ENCODE peak calls at places on chromosomes 6 and 20, in nine cellular contexts. G, E, Z, L, S, N, H, J and I are unnamed samples.

GRCh38 chr6:110564703-110565421 is 88.4 kb upstream of the SLC22A16 start:
- DNase-seq in G (no peak), E (no peak), Z (no peak), L (no peak), S (no peak), N (peak), H (no peak), J (no peak), I (peak)

GRCh38 chr20:51560550-51561307 is 18.2 kb upstream of the NFATC2 start:
- DNase-seq in G (no peak), E (no peak), Z (no peak), L (no peak), S (no peak), N (no peak), H (no peak), J (no peak), I (no peak)

GRCh38 chr6:39416728-39417127 is 94.2 kb upstream of the KCNK16 start:
- DNase-seq in G (no peak), E (no peak), Z (peak), L (peak), S (no peak), N (no peak), H (no peak), J (peak), I (no peak)

GRCh38 chr20:60482609-60483008 is 524.4 kb downstream of the CDH26 start:
- DNase-seq in G (no peak), E (no peak), Z (no peak), L (no peak), S (no peak), N (no peak), H (no peak), J (no peak), I (no peak)

GRCh38 chr20:45070932-45071632 is 29.8 kb downstream of the KCNS1 start:
- DNase-seq in G (no peak), E (no peak), Z (peak), L (peak), S (no peak), N (no peak), H (no peak), J (no peak), I (no peak)

GRCh38 chr6:89895273-89895874 is 1.1 kb downstream of the GJA10 start:
- DNase-seq in G (no peak), E (peak), Z (peak), L (peak), S (no peak), N (no peak), H (no peak), J (peak), I (no peak)

GRCh38 chr20:3402453-3402852 is 5.0 kb downstream of the DNAAF9 start:
- DNase-seq in G (no peak), E (no peak), Z (no peak), L (no peak), S (no peak), N (no peak), H (no peak), J (no peak), I (no peak)

GRCh38 chr20:3751284-3751663 is 16.3 kb downstream of the ADISSP start:
- DNase-seq in G (no peak), E (no peak), Z (no peak), L (no peak), S (no peak), N (no peak), H (no peak), J (no peak), I (no peak)

DNA sequence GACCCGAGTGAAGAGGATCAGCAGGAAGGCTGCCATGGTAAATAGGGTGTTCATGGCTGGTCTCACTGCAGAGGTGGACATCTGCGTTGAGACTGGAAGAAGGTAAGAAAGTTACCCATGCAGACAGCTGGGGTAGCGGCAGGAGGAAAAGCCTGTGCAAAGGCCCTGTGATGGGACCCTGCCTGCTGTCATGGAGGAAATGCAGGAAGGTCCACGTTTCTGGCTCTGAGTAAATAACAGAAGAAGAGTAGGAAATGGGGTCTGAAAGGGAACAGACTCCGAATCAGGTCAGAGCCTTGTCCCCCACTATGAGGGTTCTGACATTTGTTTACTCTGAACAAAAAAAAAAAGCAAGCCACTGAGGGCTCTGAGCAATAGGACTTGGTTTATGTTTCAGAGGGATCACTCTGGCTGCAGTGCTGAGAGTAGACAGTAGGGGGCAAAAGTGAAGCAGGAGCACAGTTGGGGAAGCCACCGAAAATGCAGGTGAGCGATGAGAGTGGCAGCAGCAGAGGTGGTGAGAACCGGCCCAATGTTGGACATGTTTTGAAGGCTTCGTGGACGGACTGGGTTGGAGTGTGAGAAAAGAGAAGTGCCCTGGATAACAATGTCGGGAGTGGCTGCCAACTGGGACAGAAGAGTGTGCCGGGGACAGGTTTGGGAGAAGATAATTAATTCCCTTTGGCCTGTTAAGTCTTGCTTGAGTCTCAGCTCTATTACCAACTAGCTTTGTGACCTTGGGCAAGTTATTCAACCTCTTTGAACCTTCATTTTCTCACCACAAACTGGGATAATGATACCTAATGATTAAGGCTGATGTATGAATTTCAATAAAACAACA is 57.9 kb upstream of the MAP7 start:
- DNase-seq in G (peak), E (peak), Z (peak), L (no peak), S (no peak), N (peak), H (peak), J (peak), I (peak)
- TF ChIP-seq CTCF in G (peak), E (peak), Z (peak), L (no peak), S (peak), N (peak), H (no peak), J (no peak), I (peak)

GRCh38 chr6:109441069-109441816 is 719 bp downstream of the SMPD2 start:
- DNase-seq in G (no peak), E (peak), Z (peak), L (peak), S (peak), N (peak), H (no peak), J (no peak), I (no peak)

GRCh38 chr6:109443425-109443950 is 3.0 kb downstream of the SMPD2 start:
- DNase-seq in G (no peak), E (no peak), Z (no peak), L (no peak), S (no peak), N (no peak), H (no peak), J (no peak), I (no peak)

GRCh38 chr6:109445382-109445781 is 4.9 kb downstream of the SMPD2 start:
- DNase-seq in G (no peak), E (no peak), Z (no peak), L (no peak), S (no peak), N (no peak), H (no peak), J (no peak), I (no peak)

GRCh38 chr6:109442393-109442924 is 1.9 kb downstream of the SMPD2 start:
- DNase-seq in G (no peak), E (no peak), Z (no peak), L (no peak), S (no peak), N (no peak), H (no peak), J (no peak), I (no peak)

DNA sequence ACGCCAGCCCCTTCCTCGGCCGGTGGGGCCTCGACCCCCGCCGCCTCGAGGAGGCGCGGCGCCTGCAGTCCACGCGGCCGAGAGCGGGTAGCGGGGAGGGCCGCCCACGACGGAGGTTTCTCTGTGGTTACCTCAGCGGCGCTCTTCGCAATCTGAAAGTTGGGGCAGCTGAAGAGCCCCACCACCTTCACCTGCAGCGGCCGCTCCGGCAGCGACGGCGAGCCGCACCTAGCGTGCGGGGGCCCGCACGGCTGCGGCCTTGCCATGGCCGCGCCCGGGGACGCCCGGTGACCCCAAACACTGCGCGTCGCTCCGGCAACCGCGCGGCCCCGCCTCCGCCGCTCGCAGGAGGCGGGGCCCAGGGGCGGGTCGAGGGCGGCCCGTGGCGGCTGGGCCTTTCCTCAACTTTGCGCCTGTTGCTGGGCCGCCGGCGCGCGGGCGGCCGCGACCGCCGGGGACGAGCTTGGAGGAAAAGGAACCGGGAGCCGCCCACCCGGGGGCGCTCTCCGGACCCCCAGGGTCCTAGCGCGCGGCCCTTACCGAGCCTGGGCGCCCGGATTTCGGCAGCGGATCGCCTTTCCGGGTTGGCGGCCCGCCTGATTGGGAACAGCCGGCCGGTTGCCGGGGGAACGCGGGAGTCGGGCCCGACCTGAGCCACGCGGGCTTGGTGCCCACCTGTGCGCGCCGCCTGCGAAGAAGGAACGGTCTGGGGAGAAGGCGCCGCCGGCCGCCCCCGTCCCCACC is at the start of the genes PPIL6 and SMPD2:
- DNase-seq in G (peak), E (peak), Z (peak), L (peak), S (peak), N (peak), H (no peak), J (peak), I (peak)
- TF ChIP-seq CTCF in G (no peak), E (no peak), Z (no peak), L (no peak), S (no peak), N (peak), H (no peak), J (no peak), I (no peak)

DNA sequence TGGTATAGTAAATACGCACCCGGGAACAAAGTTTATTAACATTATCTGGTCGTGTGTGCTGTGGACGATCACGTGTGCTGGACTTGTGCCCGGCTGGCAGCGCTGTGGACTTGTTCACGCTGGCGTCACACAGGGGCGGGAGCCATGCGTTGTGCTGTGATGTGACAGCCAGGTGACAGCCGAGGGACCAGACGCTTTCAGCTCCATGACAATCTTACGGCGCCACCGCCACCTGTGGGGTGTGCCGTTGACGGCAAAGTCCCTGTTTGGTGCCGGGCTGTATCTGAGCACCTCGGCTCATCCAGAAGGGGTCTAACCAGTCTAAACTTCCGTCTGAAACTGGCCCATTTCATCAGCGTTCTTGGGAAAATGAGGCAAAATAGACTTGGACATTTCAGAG is 25.2 kb downstream of the DLL1 start:
- DNase-seq in G (no peak), E (no peak), Z (no peak), L (no peak), S (peak), N (peak), H (no peak), J (no peak), I (no peak)
- TF ChIP-seq CTCF in G (no peak), E (no peak), Z (no peak), L (no peak), S (no peak), N (no peak), H (no peak), J (no peak), I (no peak)

DNA sequence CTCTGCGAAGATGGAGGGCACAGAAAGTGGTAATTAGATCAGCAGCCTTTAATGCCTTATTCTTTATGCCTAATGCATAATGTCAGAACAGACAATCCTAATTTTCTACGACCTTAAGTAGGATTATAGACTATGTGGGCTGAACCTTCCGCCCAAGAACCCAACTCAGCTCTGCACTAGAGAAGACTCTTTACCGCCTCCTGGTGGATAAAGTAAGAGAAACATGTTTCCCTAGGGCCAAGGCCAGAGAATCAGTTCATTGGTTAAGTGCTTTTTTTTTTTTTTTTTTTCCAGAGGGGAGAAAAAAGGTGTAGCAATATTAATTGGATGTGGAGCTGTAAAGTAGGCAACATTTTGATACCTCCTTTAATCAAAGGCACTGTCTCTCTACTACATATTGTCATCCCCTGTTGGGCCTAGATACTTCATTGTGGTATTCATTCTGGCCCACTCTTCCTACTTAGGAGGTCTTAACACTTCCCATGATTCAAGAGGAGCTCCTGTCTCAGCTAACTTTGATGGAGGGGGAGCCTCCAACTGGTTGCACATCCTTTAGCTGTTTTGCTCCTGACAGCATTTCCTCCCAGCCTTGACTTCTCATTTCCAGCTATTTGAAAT is 124.9 kb upstream of the NRN1 start:
- DNase-seq in G (no peak), E (peak), Z (peak), L (no peak), S (no peak), N (no peak), H (no peak), J (no peak), I (no peak)
- TF ChIP-seq CTCF in G (no peak), E (peak), Z (peak), L (peak), S (peak), N (peak), H (no peak), J (no peak), I (peak)